ENCODE peak calls at places on chromosomes 6 and 20, in seven cellular contexts. One of them, this sample, is unnamed.

GRCh38 chr6:38136547-38136946 is 317.0 kb downstream of the ZFAND3 start:
- DNase-seq in hepatocyte: no peak
- DNase-seq in lower lobe of right lung: no peak
- DNase-seq in endodermal cell: no peak
- DNase-seq in choroid plexus epithelial cell: peak; percentile 33
- DNase-seq in AG09309: no peak
- DNase-seq in fibroblast of mammary gland: peak; percentile 76
- DNase-seq in this sample: peak; percentile 40

GRCh38 chr20:62303327-62304226 is 780 bp downstream of the ADRM1 start:
- DNase-seq in hepatocyte: peak; percentile 48
- DNase-seq in lower lobe of right lung: no peak
- DNase-seq in endodermal cell: no peak
- DNase-seq in choroid plexus epithelial cell: peak; percentile 32
- DNase-seq in AG09309: no peak
- DNase-seq in fibroblast of mammary gland: peak; percentile 10
- DNase-seq in this sample: peak; percentile 7

GRCh38 chr6:158072083-158072721 is 90.5 kb downstream of the SYNJ2 start:
- DNase-seq in hepatocyte: peak; percentile 83
- DNase-seq in lower lobe of right lung: peak; percentile 79
- DNase-seq in endodermal cell: peak; percentile 90
- DNase-seq in choroid plexus epithelial cell: peak; percentile 86
- DNase-seq in AG09309: no peak
- DNase-seq in fibroblast of mammary gland: peak; percentile 79
- DNase-seq in this sample: peak; percentile 87

GRCh38 chr20:63096681-63097335 is 90.0 kb upstream of the BHLHE23 start:
- DNase-seq in hepatocyte: no peak
- DNase-seq in lower lobe of right lung: peak; percentile 36
- DNase-seq in endodermal cell: peak; percentile 22
- DNase-seq in choroid plexus epithelial cell: no peak
- DNase-seq in AG09309: no peak
- DNase-seq in fibroblast of mammary gland: no peak
- DNase-seq in this sample: no peak

GRCh38 chr6:83417880-83418663 is 12.8 kb downstream of the ME1 start:
- DNase-seq in hepatocyte: peak; percentile 74
- DNase-seq in lower lobe of right lung: no peak
- DNase-seq in endodermal cell: peak; percentile 46
- DNase-seq in choroid plexus epithelial cell: peak; percentile 90
- DNase-seq in AG09309: peak; percentile 37
- DNase-seq in fibroblast of mammary gland: peak; percentile 75
- DNase-seq in this sample: peak; percentile 48

GRCh38 chr6:137798261-137798660 is 68.8 kb upstream of the TNFAIP3 start:
- DNase-seq in hepatocyte: no peak
- DNase-seq in lower lobe of right lung: no peak
- DNase-seq in endodermal cell: no peak
- DNase-seq in choroid plexus epithelial cell: peak; percentile 41
- DNase-seq in AG09309: no peak
- DNase-seq in fibroblast of mammary gland: no peak
- DNase-seq in this sample: no peak

GRCh38 chr20:51930775-51931174 is 128.5 kb upstream of the SALL4 start:
- DNase-seq in hepatocyte: peak; percentile 68
- DNase-seq in lower lobe of right lung: no peak
- DNase-seq in endodermal cell: no peak
- DNase-seq in choroid plexus epithelial cell: peak; percentile 87
- DNase-seq in AG09309: peak; percentile 10
- DNase-seq in fibroblast of mammary gland: peak; percentile 94
- DNase-seq in this sample: peak; percentile 72

GRCh38 chr6:135493218-135493961 is 4.2 kb downstream of the AHI1 start:
- DNase-seq in hepatocyte: no peak
- DNase-seq in lower lobe of right lung: no peak
- DNase-seq in endodermal cell: no peak
- DNase-seq in choroid plexus epithelial cell: peak; percentile 74
- DNase-seq in AG09309: no peak
- DNase-seq in fibroblast of mammary gland: peak; percentile 27
- DNase-seq in this sample: no peak

GRCh38 chr20:36591854-36592641 is 13.5 kb upstream of the RAB5IF start:
- DNase-seq in hepatocyte: peak; percentile 57
- DNase-seq in lower lobe of right lung: no peak
- DNase-seq in endodermal cell: peak; percentile 64
- DNase-seq in choroid plexus epithelial cell: peak; percentile 57
- DNase-seq in AG09309: no peak
- DNase-seq in fibroblast of mammary gland: peak; percentile 38
- DNase-seq in this sample: peak; percentile 69

DNA sequence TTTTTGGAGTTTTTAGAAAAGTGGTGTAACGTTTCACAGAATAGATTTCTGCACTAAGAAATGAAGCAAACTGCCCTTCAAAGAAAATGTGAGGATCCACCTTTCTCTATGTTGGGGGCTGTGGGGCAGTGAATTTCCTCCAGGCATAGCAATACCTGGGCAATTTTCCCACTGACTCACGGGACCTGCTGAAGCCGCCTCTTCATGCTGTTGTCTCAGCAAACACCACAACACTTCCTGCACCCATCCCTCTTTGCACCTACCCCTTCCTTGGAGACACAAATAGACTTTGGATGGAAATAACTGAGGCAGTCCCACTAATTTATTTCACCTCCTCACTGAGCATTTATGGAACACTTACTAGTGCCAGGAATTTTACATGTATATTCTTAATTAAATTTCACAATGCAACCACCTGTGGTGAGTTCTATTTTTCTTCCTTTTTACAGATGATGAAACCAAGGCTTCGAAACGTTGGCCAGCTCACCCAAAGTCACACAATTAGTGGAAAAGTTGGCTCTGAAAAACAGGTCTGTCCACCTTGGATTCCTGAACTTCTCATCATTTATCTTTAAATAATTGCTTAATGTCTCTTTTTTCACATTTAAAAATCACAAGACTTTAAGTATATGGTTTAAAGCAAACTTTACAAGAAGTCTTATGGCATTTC is 17.2 kb upstream of the ADGRF1 start:
- DNase-seq in hepatocyte: no peak
- DNase-seq in lower lobe of right lung: no peak
- DNase-seq in endodermal cell: no peak
- DNase-seq in choroid plexus epithelial cell: no peak
- DNase-seq in AG09309: no peak
- DNase-seq in fibroblast of mammary gland: no peak
- DNase-seq in this sample: no peak
- H3K4me3 ChIP-seq in hepatocyte: no peak overlapping the region
- H3K4me3 ChIP-seq in lower lobe of right lung: no peak overlapping the region
- H3K4me3 ChIP-seq in endodermal cell: no peak overlapping the region
- H3K4me3 ChIP-seq in choroid plexus epithelial cell: no peak overlapping the region
- H3K4me3 ChIP-seq in AG09309: no peak overlapping the region
- H3K4me3 ChIP-seq in fibroblast of mammary gland: no peak overlapping the region
- H3K4me3 ChIP-seq in this sample: no peak overlapping the region

DNA sequence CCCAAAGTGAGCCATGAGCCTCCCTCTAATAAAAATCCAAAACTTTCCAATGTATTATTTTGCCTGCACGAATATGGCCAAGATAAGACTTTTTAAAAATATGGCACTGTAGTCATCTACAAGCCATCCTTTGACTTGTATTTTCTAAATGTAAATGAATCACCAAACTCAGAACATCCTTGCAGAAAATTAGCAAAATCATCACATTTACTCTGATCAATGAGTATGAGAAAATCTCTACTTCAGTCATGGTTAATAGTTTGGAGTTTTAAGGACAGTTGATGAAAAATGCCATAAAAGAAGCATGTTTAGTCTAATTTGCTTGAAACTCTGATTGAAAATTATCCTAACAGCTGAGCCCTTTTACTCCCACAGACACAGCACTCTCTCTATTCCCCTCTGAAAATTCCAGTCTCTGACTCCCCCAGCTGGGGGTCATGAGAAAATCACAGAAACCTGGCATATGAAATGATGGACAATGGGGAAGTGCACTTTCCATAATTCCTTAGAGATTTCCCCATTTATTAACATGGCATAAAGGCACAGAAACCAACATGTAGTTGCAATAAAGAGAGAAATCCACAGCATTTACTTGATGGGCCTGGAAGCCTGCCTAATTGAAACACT is 214.1 kb downstream of the WDR27 start:
- DNase-seq in hepatocyte: no peak
- DNase-seq in lower lobe of right lung: no peak
- DNase-seq in endodermal cell: no peak
- DNase-seq in choroid plexus epithelial cell: peak; percentile 56
- DNase-seq in AG09309: no peak
- DNase-seq in fibroblast of mammary gland: peak; percentile 28
- DNase-seq in this sample: peak; percentile 16
- TF ChIP-seq CTCF in hepatocyte: peak; percentile 22
- TF ChIP-seq CTCF in lower lobe of right lung: peak; percentile 12
- TF ChIP-seq CTCF in endodermal cell: no peak
- TF ChIP-seq CTCF in choroid plexus epithelial cell: peak; percentile 58
- TF ChIP-seq CTCF in AG09309: peak; percentile 28
- TF ChIP-seq CTCF in fibroblast of mammary gland: peak; percentile 23
- TF ChIP-seq CTCF in this sample: peak; percentile 6

GRCh38 chr20:46823753-46824152 is 70.9 kb upstream of the EYA2 start:
- DNase-seq in hepatocyte: no peak
- DNase-seq in lower lobe of right lung: no peak
- DNase-seq in endodermal cell: no peak
- DNase-seq in choroid plexus epithelial cell: no peak
- DNase-seq in AG09309: no peak
- DNase-seq in fibroblast of mammary gland: no peak
- DNase-seq in this sample: no peak

GRCh38 chr20:46828471-46828870 is 66.2 kb upstream of the EYA2 start:
- DNase-seq in hepatocyte: no peak
- DNase-seq in lower lobe of right lung: no peak
- DNase-seq in endodermal cell: no peak
- DNase-seq in choroid plexus epithelial cell: peak; percentile 74
- DNase-seq in AG09309: peak; percentile 47
- DNase-seq in fibroblast of mammary gland: peak; percentile 60
- DNase-seq in this sample: peak; percentile 36

GRCh38 chr20:46823271-46823747 is 71.3 kb upstream of the EYA2 start:
- DNase-seq in hepatocyte: peak; percentile 66
- DNase-seq in lower lobe of right lung: no peak
- DNase-seq in endodermal cell: no peak
- DNase-seq in choroid plexus epithelial cell: peak; percentile 14
- DNase-seq in AG09309: no peak
- DNase-seq in fibroblast of mammary gland: peak; percentile 14
- DNase-seq in this sample: no peak

GRCh38 chr20:46827718-46828458 is 66.8 kb upstream of the EYA2 start:
- DNase-seq in hepatocyte: no peak
- DNase-seq in lower lobe of right lung: no peak
- DNase-seq in endodermal cell: no peak
- DNase-seq in choroid plexus epithelial cell: peak; percentile 27
- DNase-seq in AG09309: no peak
- DNase-seq in fibroblast of mammary gland: no peak
- DNase-seq in this sample: no peak

GRCh38 chr20:46826343-46826984 is 68.2 kb upstream of the EYA2 start:
- DNase-seq in hepatocyte: no peak
- DNase-seq in lower lobe of right lung: no peak
- DNase-seq in endodermal cell: no peak
- DNase-seq in choroid plexus epithelial cell: peak; percentile 23
- DNase-seq in AG09309: no peak
- DNase-seq in fibroblast of mammary gland: peak; percentile 35
- DNase-seq in this sample: peak; percentile 14
- H3K4me3 ChIP-seq in hepatocyte: no peak overlapping the region
- H3K4me3 ChIP-seq in lower lobe of right lung: no peak overlapping the region
- H3K4me3 ChIP-seq in endodermal cell: no peak overlapping the region
- H3K4me3 ChIP-seq in choroid plexus epithelial cell: no peak overlapping the region
- H3K4me3 ChIP-seq in AG09309: no peak overlapping the region
- H3K4me3 ChIP-seq in fibroblast of mammary gland: no peak overlapping the region
- H3K4me3 ChIP-seq in this sample: no peak overlapping the region

GRCh38 chr6:45877970-45878590 is 137.6 kb downstream of the CLIC5 start:
- DNase-seq in hepatocyte: no peak
- DNase-seq in lower lobe of right lung: no peak
- DNase-seq in endodermal cell: no peak
- DNase-seq in choroid plexus epithelial cell: no peak
- DNase-seq in AG09309: no peak
- DNase-seq in fibroblast of mammary gland: no peak
- DNase-seq in this sample: no peak

GRCh38 chr6:45884336-45884735 is 131.3 kb downstream of the CLIC5 start:
- DNase-seq in hepatocyte: no peak
- DNase-seq in lower lobe of right lung: no peak
- DNase-seq in endodermal cell: no peak
- DNase-seq in choroid plexus epithelial cell: no peak
- DNase-seq in AG09309: no peak
- DNase-seq in fibroblast of mammary gland: no peak
- DNase-seq in this sample: no peak

GRCh38 chr6:45881705-45882435 is 133.8 kb downstream of the CLIC5 start:
- DNase-seq in hepatocyte: no peak
- DNase-seq in lower lobe of right lung: no peak
- DNase-seq in endodermal cell: no peak
- DNase-seq in choroid plexus epithelial cell: no peak
- DNase-seq in AG09309: no peak
- DNase-seq in fibroblast of mammary gland: no peak
- DNase-seq in this sample: no peak

GRCh38 chr6:45882671-45883070 is 133.0 kb downstream of the CLIC5 start:
- DNase-seq in hepatocyte: no peak
- DNase-seq in lower lobe of right lung: no peak
- DNase-seq in endodermal cell: no peak
- DNase-seq in choroid plexus epithelial cell: no peak
- DNase-seq in AG09309: no peak
- DNase-seq in fibroblast of mammary gland: no peak
- DNase-seq in this sample: no peak

DNA sequence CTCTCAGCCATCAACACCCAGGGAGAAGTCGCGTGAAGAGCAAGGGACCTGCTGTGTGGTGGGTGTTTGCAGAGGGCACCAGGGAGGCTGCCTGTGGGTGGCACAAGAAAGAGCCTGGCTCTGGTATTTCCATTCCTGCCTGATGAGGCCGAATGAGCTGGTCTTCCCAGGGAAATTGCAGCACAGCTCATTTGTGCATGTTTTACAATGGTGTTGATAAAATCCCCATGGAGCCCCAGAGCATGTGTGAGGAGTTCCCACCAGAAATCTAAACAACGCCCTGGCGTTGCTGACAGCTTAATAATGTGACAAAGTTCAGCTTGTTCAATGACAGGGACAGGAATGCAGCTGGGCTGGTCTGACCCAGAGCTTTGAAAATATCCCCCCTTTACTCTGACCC is 135.5 kb downstream of the CLIC5 start:
- DNase-seq in hepatocyte: peak; percentile 76
- DNase-seq in lower lobe of right lung: no peak
- DNase-seq in endodermal cell: peak; percentile 82
- DNase-seq in choroid plexus epithelial cell: no peak
- DNase-seq in AG09309: no peak
- DNase-seq in fibroblast of mammary gland: peak; percentile 8
- DNase-seq in this sample: peak; percentile 44
- TF ChIP-seq CTCF in hepatocyte: no peak
- TF ChIP-seq CTCF in lower lobe of right lung: no peak
- TF ChIP-seq CTCF in endodermal cell: no peak
- TF ChIP-seq CTCF in choroid plexus epithelial cell: no peak
- TF ChIP-seq CTCF in AG09309: no peak
- TF ChIP-seq CTCF in fibroblast of mammary gland: no peak
- TF ChIP-seq CTCF in this sample: no peak

GRCh38 chr6:106486236-106486635 is 125.7 kb downstream of the CRYBG1 start:
- DNase-seq in hepatocyte: no peak
- DNase-seq in lower lobe of right lung: no peak
- DNase-seq in endodermal cell: no peak
- DNase-seq in choroid plexus epithelial cell: peak; percentile 89
- DNase-seq in AG09309: no peak
- DNase-seq in fibroblast of mammary gland: peak; percentile 34
- DNase-seq in this sample: no peak
- H3K4me3 ChIP-seq in hepatocyte: no peak overlapping the region
- H3K4me3 ChIP-seq in lower lobe of right lung: no peak overlapping the region
- H3K4me3 ChIP-seq in endodermal cell: no peak overlapping the region
- H3K4me3 ChIP-seq in choroid plexus epithelial cell: no peak overlapping the region
- H3K4me3 ChIP-seq in AG09309: no peak overlapping the region
- H3K4me3 ChIP-seq in fibroblast of mammary gland: no peak overlapping the region
- H3K4me3 ChIP-seq in this sample: no peak overlapping the region

This sample was measured in foreskin fibroblast.